ENCODE peak calls at places on chromosomes 6 and 20, in six cellular contexts. One of them, this sample, is unnamed.

GRCh38 chr20:18164356-18164755 is 26.7 kb downstream of the KAT14 start:
- DNase-seq in omental fat pad: no peak
- DNase-seq in CD8-positive, alpha-beta T cell: no peak
- DNase-seq in retinal pigment epithelial cell: no peak
- DNase-seq in hepatocyte: no peak
- DNase-seq in pancreas: no peak
- DNase-seq in this sample: no peak

GRCh38 chr6:28537509-28538140 is 11.9 kb downstream of the GPX5 start:
- DNase-seq in omental fat pad: no peak
- DNase-seq in CD8-positive, alpha-beta T cell: no peak
- DNase-seq in retinal pigment epithelial cell: no peak
- DNase-seq in hepatocyte: peak
- DNase-seq in pancreas: no peak
- DNase-seq in this sample: no peak

GRCh38 chr6:109393882-109394281 is 11.6 kb upstream of the CD164 start:
- DNase-seq in omental fat pad: no peak
- DNase-seq in CD8-positive, alpha-beta T cell: no peak
- DNase-seq in retinal pigment epithelial cell: peak
- DNase-seq in hepatocyte: no peak
- DNase-seq in pancreas: no peak
- DNase-seq in this sample: no peak

GRCh38 chr6:23735151-23735550 is 390.9 kb upstream of the NRSN1 start:
- DNase-seq in omental fat pad: no peak
- DNase-seq in CD8-positive, alpha-beta T cell: no peak
- DNase-seq in retinal pigment epithelial cell: no peak
- DNase-seq in hepatocyte: no peak
- DNase-seq in pancreas: no peak
- DNase-seq in this sample: no peak

GRCh38 chr20:1334761-1335160 is 5.8 kb upstream of the SDCBP2 start:
- DNase-seq in omental fat pad: no peak
- DNase-seq in CD8-positive, alpha-beta T cell: peak
- DNase-seq in retinal pigment epithelial cell: no peak
- DNase-seq in hepatocyte: no peak
- DNase-seq in pancreas: no peak
- DNase-seq in this sample: peak

GRCh38 chr6:78936515-78936914 is 69.2 kb downstream of the IRAK1BP1 start:
- DNase-seq in omental fat pad: no peak
- DNase-seq in CD8-positive, alpha-beta T cell: no peak
- DNase-seq in retinal pigment epithelial cell: no peak
- DNase-seq in hepatocyte: no peak
- DNase-seq in pancreas: no peak
- DNase-seq in this sample: no peak

GRCh38 chr6:78243519-78243918 is 590.7 kb downstream of the MEI4 start:
- DNase-seq in omental fat pad: no peak
- DNase-seq in CD8-positive, alpha-beta T cell: no peak
- DNase-seq in retinal pigment epithelial cell: peak
- DNase-seq in hepatocyte: peak
- DNase-seq in pancreas: no peak
- DNase-seq in this sample: no peak

GRCh38 chr6:43789447-43789846 is 19.4 kb downstream of the VEGFA start:
- DNase-seq in omental fat pad: no peak
- DNase-seq in CD8-positive, alpha-beta T cell: no peak
- DNase-seq in retinal pigment epithelial cell: no peak
- DNase-seq in hepatocyte: no peak
- DNase-seq in pancreas: no peak
- DNase-seq in this sample: no peak

GRCh38 chr6:167111597-167111996 is 11.3 kb upstream of the CCR6 start:
- DNase-seq in omental fat pad: no peak
- DNase-seq in CD8-positive, alpha-beta T cell: no peak
- DNase-seq in retinal pigment epithelial cell: no peak
- DNase-seq in hepatocyte: no peak
- DNase-seq in pancreas: no peak
- DNase-seq in this sample: no peak

GRCh38 chr6:16591681-16592549 is 169.3 kb downstream of the ATXN1 start:
- DNase-seq in omental fat pad: no peak
- DNase-seq in CD8-positive, alpha-beta T cell: no peak
- DNase-seq in retinal pigment epithelial cell: no peak
- DNase-seq in hepatocyte: no peak
- DNase-seq in pancreas: no peak
- DNase-seq in this sample: no peak

GRCh38 chr20:39676857-39677351 is 714.8 kb downstream of the DHX35 start:
- DNase-seq in omental fat pad: no peak
- DNase-seq in CD8-positive, alpha-beta T cell: no peak
- DNase-seq in retinal pigment epithelial cell: no peak
- DNase-seq in hepatocyte: no peak
- DNase-seq in pancreas: peak
- DNase-seq in this sample: no peak

GRCh38 chr6:74936886-74937285 is 269.0 kb downstream of the COL12A1 start:
- DNase-seq in omental fat pad: no peak
- DNase-seq in CD8-positive, alpha-beta T cell: no peak
- DNase-seq in retinal pigment epithelial cell: no peak
- DNase-seq in hepatocyte: no peak
- DNase-seq in pancreas: no peak
- DNase-seq in this sample: no peak

GRCh38 chr20:41178904-41179432 is 41.6 kb downstream of the PLCG1 start:
- DNase-seq in omental fat pad: no peak
- DNase-seq in CD8-positive, alpha-beta T cell: no peak
- DNase-seq in retinal pigment epithelial cell: no peak
- DNase-seq in hepatocyte: no peak
- DNase-seq in pancreas: no peak
- DNase-seq in this sample: peak

GRCh38 chr6:170575250-170575649 is 9.2 kb downstream of the PDCD2 start:
- DNase-seq in omental fat pad: no peak
- DNase-seq in CD8-positive, alpha-beta T cell: no peak
- DNase-seq in retinal pigment epithelial cell: no peak
- DNase-seq in hepatocyte: peak
- DNase-seq in pancreas: no peak
- DNase-seq in this sample: no peak

GRCh38 chr6:30752164-30752927 is 8.0 kb upstream of the IER3 start:
- DNase-seq in omental fat pad: peak
- DNase-seq in CD8-positive, alpha-beta T cell: no peak
- DNase-seq in retinal pigment epithelial cell: peak
- DNase-seq in hepatocyte: peak
- DNase-seq in pancreas: peak
- DNase-seq in this sample: peak

GRCh38 chr20:43914286-43914685 is 366 bp upstream of the TOX2 start:
- DNase-seq in omental fat pad: no peak
- DNase-seq in CD8-positive, alpha-beta T cell: no peak
- DNase-seq in retinal pigment epithelial cell: no peak
- DNase-seq in hepatocyte: no peak
- DNase-seq in pancreas: no peak
- DNase-seq in this sample: no peak

GRCh38 chr6:22113046-22113766 is 183.6 kb downstream of the PRL start:
- DNase-seq in omental fat pad: peak
- DNase-seq in CD8-positive, alpha-beta T cell: no peak
- DNase-seq in retinal pigment epithelial cell: peak
- DNase-seq in hepatocyte: peak
- DNase-seq in pancreas: no peak
- DNase-seq in this sample: no peak

GRCh38 chr6:168150551-168151444 is 71.8 kb upstream of the FRMD1 start:
- DNase-seq in omental fat pad: no peak
- DNase-seq in CD8-positive, alpha-beta T cell: peak
- DNase-seq in retinal pigment epithelial cell: no peak
- DNase-seq in hepatocyte: no peak
- DNase-seq in pancreas: no peak
- DNase-seq in this sample: peak

GRCh38 chr6:166955121-166955864 is 1.1 kb downstream of the RNASET2 start:
- DNase-seq in omental fat pad: no peak
- DNase-seq in CD8-positive, alpha-beta T cell: peak
- DNase-seq in retinal pigment epithelial cell: no peak
- DNase-seq in hepatocyte: no peak
- DNase-seq in pancreas: no peak
- DNase-seq in this sample: no peak

GRCh38 chr6:165762876-165763275 is 99.8 kb upstream of the PDE10A start:
- DNase-seq in omental fat pad: no peak
- DNase-seq in CD8-positive, alpha-beta T cell: no peak
- DNase-seq in retinal pigment epithelial cell: no peak
- DNase-seq in hepatocyte: no peak
- DNase-seq in pancreas: no peak
- DNase-seq in this sample: no peak

GRCh38 chr6:21587925-21588811 is 5.4 kb upstream of the SOX4 start:
- DNase-seq in omental fat pad: no peak
- DNase-seq in CD8-positive, alpha-beta T cell: peak
- DNase-seq in retinal pigment epithelial cell: no peak
- DNase-seq in hepatocyte: peak
- DNase-seq in pancreas: peak
- DNase-seq in this sample: no peak

GRCh38 chr6:41306187-41306854 is 19.8 kb upstream of the TREM1 start:
- DNase-seq in omental fat pad: no peak
- DNase-seq in CD8-positive, alpha-beta T cell: no peak
- DNase-seq in retinal pigment epithelial cell: peak
- DNase-seq in hepatocyte: peak
- DNase-seq in pancreas: peak
- DNase-seq in this sample: no peak

GRCh38 chr6:14524319-14524718 is 406.7 kb downstream of the CD83 start:
- DNase-seq in omental fat pad: no peak
- DNase-seq in CD8-positive, alpha-beta T cell: no peak
- DNase-seq in retinal pigment epithelial cell: no peak
- DNase-seq in hepatocyte: no peak
- DNase-seq in pancreas: peak
- DNase-seq in this sample: no peak

GRCh38 chr6:128239898-128240509 is 280.4 kb downstream of the PTPRK start:
- DNase-seq in omental fat pad: no peak
- DNase-seq in CD8-positive, alpha-beta T cell: no peak
- DNase-seq in retinal pigment epithelial cell: no peak
- DNase-seq in hepatocyte: no peak
- DNase-seq in pancreas: no peak
- DNase-seq in this sample: no peak

GRCh38 chr6:168458101-168458500 is 17.1 kb downstream of the SMOC2 start:
- DNase-seq in omental fat pad: no peak
- DNase-seq in CD8-positive, alpha-beta T cell: no peak
- DNase-seq in retinal pigment epithelial cell: no peak
- DNase-seq in hepatocyte: no peak
- DNase-seq in pancreas: no peak
- DNase-seq in this sample: no peak

GRCh38 chr20:57372581-57373350 is 18.4 kb upstream of the RBM38 start:
- DNase-seq in omental fat pad: no peak
- DNase-seq in CD8-positive, alpha-beta T cell: no peak
- DNase-seq in retinal pigment epithelial cell: no peak
- DNase-seq in hepatocyte: no peak
- DNase-seq in pancreas: no peak
- DNase-seq in this sample: no peak

GRCh38 chr6:104702126-104702841 is 157.4 kb downstream of the HACE1 start:
- DNase-seq in omental fat pad: no peak
- DNase-seq in CD8-positive, alpha-beta T cell: no peak
- DNase-seq in retinal pigment epithelial cell: peak
- DNase-seq in hepatocyte: no peak
- DNase-seq in pancreas: no peak
- DNase-seq in this sample: no peak

GRCh38 chr6:104704191-104704590 is 155.5 kb downstream of the HACE1 start:
- DNase-seq in omental fat pad: no peak
- DNase-seq in CD8-positive, alpha-beta T cell: no peak
- DNase-seq in retinal pigment epithelial cell: no peak
- DNase-seq in hepatocyte: no peak
- DNase-seq in pancreas: no peak
- DNase-seq in this sample: no peak

GRCh38 chr6:104700371-104701185 is 159.1 kb downstream of the HACE1 start:
- DNase-seq in omental fat pad: no peak
- DNase-seq in CD8-positive, alpha-beta T cell: no peak
- DNase-seq in retinal pigment epithelial cell: no peak
- DNase-seq in hepatocyte: no peak
- DNase-seq in pancreas: no peak
- DNase-seq in this sample: no peak

GRCh38 chr6:104699598-104700329 is 160.0 kb downstream of the HACE1 start:
- DNase-seq in omental fat pad: no peak
- DNase-seq in CD8-positive, alpha-beta T cell: no peak
- DNase-seq in retinal pigment epithelial cell: no peak
- DNase-seq in hepatocyte: no peak
- DNase-seq in pancreas: no peak
- DNase-seq in this sample: no peak

GRCh38 chr6:104698979-104699378 is 160.7 kb downstream of the HACE1 start:
- DNase-seq in omental fat pad: no peak
- DNase-seq in CD8-positive, alpha-beta T cell: no peak
- DNase-seq in retinal pigment epithelial cell: no peak
- DNase-seq in hepatocyte: no peak
- DNase-seq in pancreas: no peak
- DNase-seq in this sample: no peak
- TF ChIP-seq CTCF in omental fat pad: no peak
- TF ChIP-seq CTCF in CD8-positive, alpha-beta T cell: no peak
- TF ChIP-seq CTCF in retinal pigment epithelial cell: no peak
- TF ChIP-seq CTCF in hepatocyte: no peak
- TF ChIP-seq CTCF in pancreas: no peak
- TF ChIP-seq CTCF in this sample: no peak

GRCh38 chr6:3311798-3312197 is 53.1 kb downstream of the PSMG4 start:
- DNase-seq in omental fat pad: no peak
- DNase-seq in CD8-positive, alpha-beta T cell: no peak
- DNase-seq in retinal pigment epithelial cell: no peak
- DNase-seq in hepatocyte: no peak
- DNase-seq in pancreas: no peak
- DNase-seq in this sample: no peak

GRCh38 chr6:3314176-3314575 is 55.4 kb downstream of the PSMG4 start:
- DNase-seq in omental fat pad: no peak
- DNase-seq in CD8-positive, alpha-beta T cell: no peak
- DNase-seq in retinal pigment epithelial cell: no peak
- DNase-seq in hepatocyte: no peak
- DNase-seq in pancreas: no peak
- DNase-seq in this sample: no peak

GRCh38 chr6:3314621-3315020 is 55.9 kb downstream of the PSMG4 start:
- DNase-seq in omental fat pad: no peak
- DNase-seq in CD8-positive, alpha-beta T cell: no peak
- DNase-seq in retinal pigment epithelial cell: no peak
- DNase-seq in hepatocyte: no peak
- DNase-seq in pancreas: no peak
- DNase-seq in this sample: no peak

GRCh38 chr6:3310710-3311109 is 52.0 kb downstream of the PSMG4 start:
- DNase-seq in omental fat pad: no peak
- DNase-seq in CD8-positive, alpha-beta T cell: no peak
- DNase-seq in retinal pigment epithelial cell: no peak
- DNase-seq in hepatocyte: no peak
- DNase-seq in pancreas: no peak
- DNase-seq in this sample: no peak

GRCh38 chr6:3312604-3313167 is 53.9 kb downstream of the PSMG4 start:
- DNase-seq in omental fat pad: no peak
- DNase-seq in CD8-positive, alpha-beta T cell: no peak
- DNase-seq in retinal pigment epithelial cell: no peak
- DNase-seq in hepatocyte: no peak
- DNase-seq in pancreas: no peak
- DNase-seq in this sample: no peak
- TF ChIP-seq CTCF in omental fat pad: no peak
- TF ChIP-seq CTCF in CD8-positive, alpha-beta T cell: no peak
- TF ChIP-seq CTCF in retinal pigment epithelial cell: no peak
- TF ChIP-seq CTCF in hepatocyte: no peak
- TF ChIP-seq CTCF in pancreas: no peak
- TF ChIP-seq CTCF in this sample: no peak

GRCh38 chr20:21702553-21703467 is 2.7 kb upstream of the PAX1 start:
- DNase-seq in omental fat pad: no peak
- DNase-seq in CD8-positive, alpha-beta T cell: no peak
- DNase-seq in retinal pigment epithelial cell: no peak
- DNase-seq in hepatocyte: peak
- DNase-seq in pancreas: peak
- DNase-seq in this sample: no peak
- TF ChIP-seq CTCF in omental fat pad: no peak
- TF ChIP-seq CTCF in CD8-positive, alpha-beta T cell: no peak
- TF ChIP-seq CTCF in retinal pigment epithelial cell: peak
- TF ChIP-seq CTCF in hepatocyte: peak
- TF ChIP-seq CTCF in pancreas: peak
- TF ChIP-seq CTCF in this sample: peak

GRCh38 chr6:13296536-13296997 is 31.8 kb downstream of the TBC1D7 start:
- DNase-seq in omental fat pad: no peak
- DNase-seq in CD8-positive, alpha-beta T cell: no peak
- DNase-seq in retinal pigment epithelial cell: no peak
- DNase-seq in hepatocyte: no peak
- DNase-seq in pancreas: no peak
- DNase-seq in this sample: peak
- TF ChIP-seq CTCF in omental fat pad: no peak
- TF ChIP-seq CTCF in CD8-positive, alpha-beta T cell: no peak
- TF ChIP-seq CTCF in retinal pigment epithelial cell: no peak
- TF ChIP-seq CTCF in hepatocyte: no peak
- TF ChIP-seq CTCF in pancreas: no peak
- TF ChIP-seq CTCF in this sample: no peak

GRCh38 chr20:47296950-47297349 is 59.5 kb downstream of the ZMYND8 start:
- DNase-seq in omental fat pad: no peak
- DNase-seq in CD8-positive, alpha-beta T cell: no peak
- DNase-seq in retinal pigment epithelial cell: no peak
- DNase-seq in hepatocyte: no peak
- DNase-seq in pancreas: no peak
- DNase-seq in this sample: no peak
- TF ChIP-seq CTCF in omental fat pad: no peak
- TF ChIP-seq CTCF in CD8-positive, alpha-beta T cell: no peak
- TF ChIP-seq CTCF in retinal pigment epithelial cell: no peak
- TF ChIP-seq CTCF in hepatocyte: no peak
- TF ChIP-seq CTCF in pancreas: no peak
- TF ChIP-seq CTCF in this sample: no peak

This sample was measured in osteocyte.